ENCODE peak calls at places on chromosomes 2 and 18, in seven cellular contexts. D is IMR-90, M is H9, B is neuronal stem cell, S is mesenchymal stem cell, T is trophoblast cell, E is H1. J is an unnamed sample.

GRCh38 chr2:241982711-241983570 is 113.4 kb downstream of the RTP5 start:
- DNase-seq in D (no peak), M (peak), B (no peak), S (no peak), T (peak), E (no peak), J (no peak)

GRCh38 chr2:170932948-170933347 is 3.9 kb downstream of the GORASP2 start:
- DNase-seq in D (no peak), M (no peak), B (no peak), S (no peak), T (no peak), E (no peak), J (no peak)

GRCh38 chr2:84373391-84373790 is 85.7 kb downstream of the SUCLG1 start:
- DNase-seq in D (peak), M (no peak), B (no peak), S (no peak), T (no peak), E (no peak), J (no peak)

GRCh38 chr2:196293751-196294486 is 122.5 kb upstream of the STK17B start:
- DNase-seq in D (peak), M (no peak), B (no peak), S (peak), T (peak), E (no peak), J (no peak)

GRCh38 chr2:235494716-235495372 is 1.0 kb downstream of the AGAP1 start:
- DNase-seq in D (peak), M (no peak), B (peak), S (peak), T (peak), E (peak), J (peak)

GRCh38 chr18:9082763-9083510 is 19.6 kb upstream of the NDUFV2 start:
- DNase-seq in D (no peak), M (no peak), B (no peak), S (no peak), T (no peak), E (no peak), J (no peak)

GRCh38 chr2:215751200-215751910 is 262.0 kb downstream of the MREG start:
- DNase-seq in D (peak), M (no peak), B (no peak), S (peak), T (peak), E (no peak), J (no peak)

GRCh38 chr2:11457935-11458334 is 8.0 kb downstream of the E2F6 start:
- DNase-seq in D (no peak), M (no peak), B (no peak), S (no peak), T (no peak), E (no peak), J (no peak)

GRCh38 chr2:102094917-102095316 is 47.6 kb upstream of the IL1R1 start:
- DNase-seq in D (peak), M (no peak), B (no peak), S (peak), T (peak), E (no peak), J (peak)

GRCh38 chr2:1743396-1744150 is 742 bp downstream of the PXDN start:
- DNase-seq in D (peak), M (peak), B (no peak), S (peak), T (no peak), E (peak), J (peak)

GRCh38 chr2:240972636-240973521 is 25.5 kb upstream of the SNED1 start:
- DNase-seq in D (no peak), M (no peak), B (no peak), S (no peak), T (no peak), E (no peak), J (no peak)

GRCh38 chr2:174263989-174264388 is 15.7 kb upstream of the OLA1 start:
- DNase-seq in D (peak), M (no peak), B (no peak), S (peak), T (peak), E (no peak), J (no peak)

GRCh38 chr2:182973441-182974352 is 64.6 kb downstream of the NCKAP1 start:
- DNase-seq in D (no peak), M (no peak), B (no peak), S (no peak), T (no peak), E (no peak), J (no peak)

GRCh38 chr18:34808389-34808788 is 98.3 kb downstream of the DTNA start:
- DNase-seq in D (no peak), M (no peak), B (no peak), S (no peak), T (peak), E (no peak), J (no peak)

GRCh38 chr2:198135481-198135934 is 331.1 kb downstream of the PLCL1 start:
- DNase-seq in D (no peak), M (no peak), B (no peak), S (no peak), T (no peak), E (no peak), J (peak)

GRCh38 chr2:112621792-112622527 is 23.8 kb upstream of the SLC20A1 start:
- DNase-seq in D (peak), M (no peak), B (no peak), S (peak), T (no peak), E (no peak), J (no peak)

GRCh38 chr2:119012345-119013301 is 70.6 kb downstream of the MARCO start:
- DNase-seq in D (no peak), M (peak), B (no peak), S (no peak), T (no peak), E (peak), J (no peak)

GRCh38 chr18:48136051-48136543 is 205.6 kb upstream of the SMAD2 start:
- DNase-seq in D (no peak), M (no peak), B (no peak), S (no peak), T (no peak), E (no peak), J (no peak)

GRCh38 chr2:170369228-170369627 is 191.3 kb downstream of the MYO3B start:
- DNase-seq in D (no peak), M (no peak), B (no peak), S (no peak), T (no peak), E (no peak), J (no peak)

GRCh38 chr2:241659150-241659739 is 21.8 kb downstream of the ATG4B start:
- DNase-seq in D (peak), M (peak), B (peak), S (peak), T (peak), E (peak), J (peak)

GRCh38 chr2:202193305-202193704 is 45.1 kb downstream of the SUMO1 start:
- DNase-seq in D (no peak), M (peak), B (no peak), S (no peak), T (no peak), E (peak), J (no peak)

GRCh38 chr2:53275743-53276142 is 491.9 kb upstream of the CHAC2 start:
- DNase-seq in D (no peak), M (no peak), B (no peak), S (no peak), T (no peak), E (no peak), J (no peak)
- H3K4ac ChIP-seq in D (no peak), M (no peak), B (no peak), S (no peak), T (no peak), E (no peak), J (no peak)

DNA sequence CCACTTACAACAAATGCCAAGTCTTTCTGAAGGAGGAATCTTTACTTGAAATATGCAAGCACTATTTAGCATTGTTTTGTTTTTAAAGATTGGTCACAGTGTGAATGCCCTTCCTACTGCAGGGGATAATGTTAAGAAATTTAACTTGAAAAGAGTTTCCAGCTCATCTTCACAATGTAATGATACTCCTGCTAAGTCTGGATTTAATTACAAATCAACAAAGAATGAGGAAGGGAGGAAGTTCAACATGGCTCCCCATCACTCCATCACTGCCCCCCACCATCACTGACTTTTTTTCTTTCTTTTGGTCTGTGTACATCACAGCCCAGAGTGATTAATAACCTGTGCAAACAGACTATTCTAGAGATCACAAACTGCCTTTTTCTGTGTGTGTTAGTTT is 48.0 kb downstream of the SATB2 start:
- DNase-seq in D (peak), M (no peak), B (no peak), S (no peak), T (no peak), E (no peak), J (no peak)
- H3K4ac ChIP-seq in D (peak), M (no peak), B (no peak), S (no peak), T (no peak), E (no peak), J (no peak)

GRCh38 chr2:64873472-64873924 is 115.7 kb upstream of the SLC1A4 start:
- DNase-seq in D (peak), M (peak), B (peak), S (peak), T (peak), E (peak), J (peak)
- H3K4ac ChIP-seq in D (no peak), M (no peak), B (no peak), S (no peak), T (no peak), E (no peak), J (no peak)

GRCh38 chr2:217732995-217733394 is 269.8 kb downstream of the TNS1 start:
- DNase-seq in D (peak), M (no peak), B (no peak), S (peak), T (no peak), E (no peak), J (no peak)

GRCh38 chr2:217725409-217725808 is 277.4 kb downstream of the TNS1 start:
- DNase-seq in D (no peak), M (no peak), B (no peak), S (no peak), T (peak), E (no peak), J (no peak)

GRCh38 chr2:217733461-217733860 is 269.3 kb downstream of the TNS1 start:
- DNase-seq in D (peak), M (no peak), B (no peak), S (peak), T (no peak), E (no peak), J (peak)

GRCh38 chr2:217731805-217732204 is 271.0 kb downstream of the TNS1 start:
- DNase-seq in D (peak), M (no peak), B (no peak), S (peak), T (no peak), E (no peak), J (no peak)

GRCh38 chr2:217729426-217730058 is 273.3 kb downstream of the TNS1 start:
- DNase-seq in D (peak), M (no peak), B (no peak), S (no peak), T (no peak), E (no peak), J (no peak)
- H3K4ac ChIP-seq in D (peak), M (no peak), B (no peak), S (no peak), T (no peak), E (no peak), J (no peak)

GRCh38 chr2:61753512-61753911 is 100.3 kb downstream of the FAM161A start:
- DNase-seq in D (no peak), M (no peak), B (no peak), S (no peak), T (no peak), E (no peak), J (no peak)
- H3K4ac ChIP-seq in D (no peak), M (no peak), B (no peak), S (no peak), T (no peak), E (no peak), J (no peak)

GRCh38 chr2:218371987-218372358 is 10.1 kb upstream of the SLC11A1 start:
- DNase-seq in D (no peak), M (no peak), B (no peak), S (no peak), T (no peak), E (no peak), J (no peak)
- H3K4ac ChIP-seq in D (no peak), M (no peak), B (no peak), S (no peak), T (no peak), E (no peak), J (no peak)

DNA sequence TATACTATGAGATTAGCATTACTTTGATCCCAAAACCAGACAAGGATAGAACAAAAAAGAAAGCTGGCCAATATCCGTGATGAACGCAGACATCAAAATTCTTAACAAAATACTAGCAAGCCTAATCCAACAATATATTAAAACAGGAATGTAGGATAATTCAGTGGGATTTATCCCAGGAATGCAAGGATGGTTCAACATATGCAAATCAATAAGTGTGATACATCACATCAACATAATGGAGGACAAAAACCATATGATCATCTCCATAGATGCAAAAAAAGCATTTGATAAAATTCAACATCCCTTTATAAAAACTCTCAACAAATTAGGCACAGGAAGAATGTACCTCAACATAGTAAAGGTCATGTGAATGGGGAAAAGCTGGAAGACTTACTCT is 158.5 kb downstream of the KCNE4 start:
- DNase-seq in D (no peak), M (no peak), B (no peak), S (no peak), T (no peak), E (no peak), J (no peak)
- H3K4ac ChIP-seq in D (no peak), M (no peak), B (no peak), S (no peak), T (no peak), E (no peak), J (no peak)

GRCh38 chr18:12841070-12841469 is 43.0 kb downstream of the PTPN2 start:
- DNase-seq in D (no peak), M (no peak), B (no peak), S (no peak), T (no peak), E (no peak), J (peak)
- H3K4ac ChIP-seq in D (no peak), M (no peak), B (no peak), S (no peak), T (no peak), E (no peak), J (peak)

GRCh38 chr18:57445488-57446319 is 10.5 kb downstream of the ONECUT2 start:
- DNase-seq in D (no peak), M (no peak), B (no peak), S (no peak), T (no peak), E (no peak), J (no peak)
- H3K4ac ChIP-seq in D (no peak), M (no peak), B (no peak), S (no peak), T (no peak), E (no peak), J (no peak)

DNA sequence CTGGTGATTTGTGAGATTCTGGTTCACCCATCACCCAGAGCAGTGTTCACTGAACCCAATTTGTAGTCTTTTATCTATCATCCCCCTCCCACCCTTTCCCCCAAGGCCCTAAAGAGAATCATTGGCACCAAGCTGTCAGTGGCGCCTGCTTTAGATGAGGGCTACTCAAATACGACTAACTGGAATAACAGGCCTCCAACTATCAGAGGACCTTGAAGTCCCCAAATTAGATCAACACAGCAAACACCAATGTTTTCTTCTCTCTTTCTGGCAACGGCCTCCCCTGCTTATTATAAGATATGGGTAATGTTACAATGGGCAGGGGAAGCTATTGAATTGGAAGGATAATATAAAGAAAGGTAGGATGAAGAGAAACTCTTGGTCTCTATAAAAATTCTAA is 232.3 kb downstream of the SCG2 start:
- DNase-seq in D (no peak), M (no peak), B (no peak), S (no peak), T (no peak), E (no peak), J (no peak)
- H3K4ac ChIP-seq in D (no peak), M (no peak), B (no peak), S (no peak), T (no peak), E (no peak), J (no peak)